ENCODE peak calls at places on chromosomes 13 and 19, in five cellular contexts. O is neural progenitor cell, J is fibroblast of lung, S is upper lobe of right lung, Y is ascending aorta. N is an unnamed sample.

GRCh38 chr19:1027020-1027952 is 878 bp downstream of the CNN2 start:
- DNase-seq in O (peak; percentile 81), J (no peak), S (no peak), Y (no peak), N (peak; percentile 43)

GRCh38 chr19:33255781-33256180 is 30.1 kb upstream of the SLC7A10 start:
- DNase-seq in O (no peak), J (no peak), S (no peak), Y (no peak), N (no peak)

GRCh38 chr13:63088226-63088625 is 1672.6 kb upstream of the PCDH20 start:
- DNase-seq in O (no peak), J (peak; percentile 68), S (no peak), Y (no peak), N (no peak)

GRCh38 chr13:98144501-98145350 is 1.8 kb downstream of the FARP1 start:
- DNase-seq in O (peak; percentile 81), J (peak; percentile 62), S (no peak), Y (no peak), N (no peak)

GRCh38 chr19:31510635-31511034 is 161.4 kb upstream of the TSHZ3 start:
- DNase-seq in O (no peak), J (no peak), S (no peak), Y (peak; percentile 27), N (no peak)

GRCh38 chr19:39971380-39971841 is 446 bp downstream of the PSMC4 start:
- DNase-seq in O (peak; percentile 46), J (no peak), S (no peak), Y (peak; percentile 64), N (peak; percentile 8)

GRCh38 chr13:64985075-64985474 is 2245.1 kb downstream of the PCDH9 start:
- DNase-seq in O (no peak), J (no peak), S (no peak), Y (no peak), N (no peak)

GRCh38 chr19:35272954-35273649 is 4.3 kb downstream of the USF2 start:
- DNase-seq in O (no peak), J (no peak), S (no peak), Y (no peak), N (no peak)

GRCh38 chr19:49552749-49553148 is 24.9 kb downstream of the RCN3 start:
- DNase-seq in O (no peak), J (no peak), S (no peak), Y (no peak), N (no peak)

GRCh38 chr13:25214371-25215252 is 42.5 kb upstream of the AMER2 start:
- DNase-seq in O (no peak), J (peak; percentile 41), S (no peak), Y (peak; percentile 19), N (no peak)

GRCh38 chr19:2462635-2463421 is 6.1 kb upstream of the LMNB2 start:
- DNase-seq in O (peak; percentile 99), J (peak; percentile 99), S (peak; percentile 91), Y (peak; percentile 93), N (no peak)

GRCh38 chr13:45365558-45365885 is 24.5 kb upstream of the TPT1 start:
- DNase-seq in O (no peak), J (no peak), S (no peak), Y (no peak), N (no peak)

GRCh38 chr13:47480121-47480520 is 521.0 kb downstream of the SUCLA2 start:
- DNase-seq in O (no peak), J (peak; percentile 95), S (no peak), Y (no peak), N (no peak)

GRCh38 chr13:113138792-113139551 is 16.4 kb downstream of the F10 start:
- DNase-seq in O (no peak), J (no peak), S (no peak), Y (peak; percentile 35), N (no peak)

GRCh38 chr13:26946675-26947342 is 186.2 kb upstream of the GPR12 start:
- DNase-seq in O (peak; percentile 75), J (peak; percentile 48), S (no peak), Y (no peak), N (no peak)

GRCh38 chr19:48837081-48837524 is 812 bp upstream of the HSD17B14 start:
- DNase-seq in O (peak; percentile 99), J (peak; percentile 88), S (peak; percentile 93), Y (peak; percentile 96), N (peak; percentile 71)

GRCh38 chr13:65584126-65584525 is 1646.0 kb downstream of the PCDH9 start:
- DNase-seq in O (no peak), J (no peak), S (no peak), Y (no peak), N (no peak)

GRCh38 chr13:96816261-96816660 is 178.0 kb downstream of the OXGR1 start:
- DNase-seq in O (no peak), J (no peak), S (no peak), Y (peak; percentile 88), N (no peak)
- H3K27ac ChIP-seq in O (no peak overlapping the region), J (no peak overlapping the region), S (no peak overlapping the region), Y (peak overlapping the region; percentile 78), N (no peak overlapping the region)

DNA sequence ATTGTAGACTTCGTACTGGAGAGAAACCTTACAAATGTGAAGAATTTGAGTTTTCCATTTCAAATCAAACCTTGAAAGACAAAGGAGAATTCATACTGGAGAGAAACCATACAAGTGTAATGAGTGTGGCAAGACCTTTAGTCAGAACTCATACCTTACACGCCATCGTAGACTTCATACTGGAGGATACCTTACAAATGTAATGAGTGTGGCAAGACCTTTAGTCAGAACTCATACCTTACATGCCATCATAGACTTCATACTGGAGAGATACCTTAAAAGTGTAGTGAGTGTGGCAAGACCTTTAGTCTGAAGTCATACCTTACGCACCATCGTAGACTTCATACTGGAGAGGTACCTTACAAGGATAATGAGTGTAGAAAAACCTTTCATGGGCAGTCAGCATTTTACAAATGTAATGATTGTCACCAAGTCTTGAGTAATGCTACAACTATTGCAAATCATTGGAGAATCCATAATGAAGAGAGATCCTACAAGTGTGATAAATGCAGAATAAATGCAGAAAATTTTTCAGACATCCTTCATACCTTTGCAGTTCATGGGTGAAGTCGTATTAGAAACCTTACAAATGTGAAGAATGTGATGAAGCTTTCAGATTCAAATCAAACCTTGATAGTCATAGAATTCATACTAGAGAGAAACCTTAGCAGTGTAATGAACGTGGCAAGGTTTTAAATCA is 14.7 kb downstream of the ZNF765 start:
- DNase-seq in O (no peak), J (no peak), S (no peak), Y (no peak), N (no peak)
- H3K9me3 ChIP-seq in O (peaks cover 36% of the 10 kb centered on the region), J (peaks cover 7% of the 10 kb centered on the region), S (peaks cover 55% of the 10 kb centered on the region), Y (peaks cover 59% of the 10 kb centered on the region), N (peaks cover 88% of the 10 kb centered on the region)

DNA sequence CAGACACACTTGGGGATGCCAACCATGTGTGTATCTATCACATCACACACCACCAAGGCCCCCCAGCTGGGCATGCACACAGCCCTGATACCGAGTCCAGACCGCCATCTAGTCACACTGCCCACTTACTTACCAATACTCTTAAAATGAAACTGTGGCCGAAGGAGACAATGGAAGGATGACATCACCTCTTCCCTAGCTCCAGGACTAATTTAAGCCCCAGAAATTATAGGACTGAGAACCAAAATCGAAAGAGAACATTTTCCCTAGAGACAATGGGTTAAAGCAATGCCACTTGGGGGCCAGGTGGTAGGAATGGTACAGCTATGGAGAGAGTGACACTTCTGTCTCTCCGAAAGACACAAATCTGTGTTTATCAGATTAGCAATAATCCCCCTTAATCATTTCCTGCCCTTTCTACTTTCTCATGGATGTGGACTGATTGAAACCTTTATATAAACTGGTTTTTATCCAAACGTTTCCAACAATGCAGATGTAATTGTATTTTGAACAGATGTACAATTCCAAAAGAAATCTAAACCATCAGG is 663 bp upstream of the GGACT start:
- DNase-seq in O (no peak), J (no peak), S (no peak), Y (no peak), N (no peak)
- H3K27ac ChIP-seq in O (no peak overlapping the region), J (no peak overlapping the region), S (no peak overlapping the region), Y (no peak overlapping the region), N (peak overlapping the region; percentile 81)

GRCh38 chr19:37087110-37087509 is 8.9 kb downstream of the ZNF420 start:
- DNase-seq in O (no peak), J (no peak), S (no peak), Y (no peak), N (no peak)
- H3K9me3 ChIP-seq in O (peaks cover 40% of the 10 kb centered on the region), J (no peaks in the 10 kb centered on the region), S (peaks cover 51% of the 10 kb centered on the region), Y (peaks cover 57% of the 10 kb centered on the region), N (peaks cover 92% of the 10 kb centered on the region)

DNA sequence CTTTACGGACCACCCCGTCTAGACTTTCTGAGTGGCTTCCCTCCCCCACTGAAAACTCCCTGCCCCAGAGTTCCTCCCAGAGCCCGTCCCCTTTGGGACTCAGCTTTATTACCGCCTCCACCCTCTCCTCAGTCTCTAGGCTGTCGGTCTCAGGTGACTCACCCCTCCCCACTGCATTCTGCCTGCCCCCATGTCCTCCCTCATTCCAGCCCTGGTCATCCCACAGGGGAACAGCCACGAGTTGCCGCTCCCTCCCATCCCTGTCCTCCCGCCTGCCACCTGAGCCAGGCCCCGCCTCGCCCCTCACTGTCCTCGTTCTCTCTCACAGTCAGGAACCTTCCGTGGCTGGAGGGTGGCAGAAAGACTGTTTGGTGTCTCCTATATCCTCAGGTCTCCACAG is 57.3 kb downstream of the SMARCA4 start:
- DNase-seq in O (no peak), J (peak; percentile 51), S (no peak), Y (no peak), N (no peak)
- H3K27ac ChIP-seq in O (no peak overlapping the region), J (no peak overlapping the region), S (no peak overlapping the region), Y (no peak overlapping the region), N (no peak overlapping the region)

GRCh38 chr19:8935460-8935859 is 74.7 kb downstream of the MUC16 start:
- DNase-seq in O (no peak), J (peak; percentile 7), S (no peak), Y (peak; percentile 24), N (no peak)

DNA sequence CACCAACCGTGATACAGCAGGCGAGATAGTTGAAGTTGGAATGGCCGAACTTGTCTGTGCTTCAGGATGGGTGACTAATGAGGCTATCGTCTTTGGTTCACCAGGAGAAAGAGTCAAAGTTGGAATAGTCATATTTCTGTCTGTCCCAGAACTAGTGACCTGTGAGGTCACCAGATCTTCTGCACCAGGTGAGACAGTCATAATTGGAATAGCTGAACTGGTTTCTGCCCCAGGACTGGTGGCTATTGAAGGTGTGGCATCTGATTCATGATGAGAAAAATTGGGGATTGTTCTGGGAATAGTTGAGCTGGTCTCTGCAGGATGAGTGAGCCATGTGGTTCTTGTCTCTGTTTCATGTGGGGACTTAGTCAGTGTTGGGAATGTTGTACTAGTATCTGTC is 71.6 kb downstream of the MUC16 start:
- DNase-seq in O (no peak), J (no peak), S (no peak), Y (no peak), N (no peak)
- H3K9me3 ChIP-seq in O (peaks cover 4% of the 10 kb centered on the region), J (no peaks in the 10 kb centered on the region), S (no peaks in the 10 kb centered on the region), Y (no peaks in the 10 kb centered on the region), N (no peaks in the 10 kb centered on the region)

GRCh38 chr13:54367639-54368271 is 1339.1 kb downstream of the OLFM4 start:
- DNase-seq in O (no peak), J (no peak), S (no peak), Y (no peak), N (no peak)

GRCh38 chr13:54368387-54368786 is 1339.8 kb downstream of the OLFM4 start:
- DNase-seq in O (no peak), J (no peak), S (no peak), Y (no peak), N (no peak)

GRCh38 chr13:54373211-54373610 is 1344.6 kb downstream of the OLFM4 start:
- DNase-seq in O (peak; percentile 33), J (no peak), S (no peak), Y (no peak), N (no peak)
- H3K27ac ChIP-seq in O (no peak overlapping the region), J (no peak overlapping the region), S (no peak overlapping the region), Y (no peak overlapping the region), N (no peak overlapping the region)

GRCh38 chr13:18991054-18991453 is 190.6 kb downstream of the TUBA3C start:
- DNase-seq in O (no peak), J (no peak), S (no peak), Y (no peak), N (no peak)
- H3K9me3 ChIP-seq in O (peaks cover 25% of the 10 kb centered on the region), J (no peaks in the 10 kb centered on the region), S (no peaks in the 10 kb centered on the region), Y (peaks cover 3% of the 10 kb centered on the region), N (no peaks in the 10 kb centered on the region)

GRCh38 chr19:19230999-19231398 is 19.2 kb downstream of the NCAN start:
- DNase-seq in O (no peak), J (no peak), S (no peak), Y (no peak), N (no peak)
- H3K27ac ChIP-seq in O (no peak overlapping the region), J (no peak overlapping the region), S (no peak overlapping the region), Y (no peak overlapping the region), N (no peak overlapping the region)

N was measured in CD4-positive, CD25-positive, alpha-beta regulatory T cell.